ENCODE peak calls at places on chromosomes 5 and 9, in seven cellular contexts. J, U, M, R, E, W and V are unnamed samples.
A peak's percentile ranks its signal among the peaks of the same experiment; 100 is the strongest.

GRCh38 chr9:137295313-137296213 is 6.5 kb downstream of the NRARP start:
- DNase-seq in J (no peak), U (no peak), M (peak; percentile 37), R (peak; percentile 70), E (peak; percentile 35), W (peak; percentile 84), V (no peak)

GRCh38 chr5:7759257-7759871 is 91.6 kb downstream of the CFAP90 start:
- DNase-seq in J (no peak), U (no peak), M (no peak), R (no peak), E (no peak), W (no peak), V (no peak)

GRCh38 chr5:138096363-138096762 is 12.5 kb downstream of the WNT8A start:
- DNase-seq in J (no peak), U (no peak), M (no peak), R (no peak), E (no peak), W (no peak), V (no peak)

GRCh38 chr5:88743231-88743879 is 139.6 kb downstream of the MEF2C start:
- DNase-seq in J (no peak), U (no peak), M (no peak), R (no peak), E (peak; percentile 15), W (no peak), V (no peak)

GRCh38 chr9:131709741-131710499 is 30.0 kb downstream of the RAPGEF1 start:
- DNase-seq in J (no peak), U (no peak), M (no peak), R (no peak), E (no peak), W (peak; percentile 31), V (no peak)

GRCh38 chr9:91315191-91315590 is 46.5 kb downstream of the AUH start:
- DNase-seq in J (peak; percentile 42), U (no peak), M (no peak), R (no peak), E (no peak), W (no peak), V (no peak)

GRCh38 chr5:131363811-131364506 is 100.1 kb downstream of the CDC42SE2 start:
- DNase-seq in J (no peak), U (no peak), M (no peak), R (no peak), E (no peak), W (no peak), V (no peak)

GRCh38 chr9:35935261-35935660 is 22.7 kb downstream of the OR2S2 start:
- DNase-seq in J (no peak), U (no peak), M (no peak), R (no peak), E (no peak), W (no peak), V (no peak)

GRCh38 chr5:91296691-91297143 is 86.4 kb downstream of the ARRDC3 start:
- DNase-seq in J (peak; percentile 83), U (peak; percentile 91), M (no peak), R (peak; percentile 89), E (peak; percentile 78), W (no peak), V (no peak)

GRCh38 chr5:13478831-13479465 is 465.5 kb downstream of the DNAH5 start:
- DNase-seq in J (no peak), U (no peak), M (no peak), R (no peak), E (peak; percentile 53), W (peak; percentile 73), V (peak; percentile 53)

GRCh38 chr5:168833383-168833782 is 254.2 kb upstream of the PANK3 start:
- DNase-seq in J (no peak), U (no peak), M (no peak), R (no peak), E (no peak), W (no peak), V (no peak)

GRCh38 chr5:66793049-66793448 is 196.9 kb downstream of the MAST4 start:
- DNase-seq in J (no peak), U (no peak), M (no peak), R (no peak), E (no peak), W (no peak), V (no peak)

GRCh38 chr9:71929791-71930440 is 18.5 kb downstream of the C9orf85 start:
- DNase-seq in J (no peak), U (no peak), M (no peak), R (no peak), E (no peak), W (no peak), V (no peak)

GRCh38 chr9:134685784-134686183 is 44.2 kb downstream of the COL5A1 start:
- DNase-seq in J (no peak), U (no peak), M (no peak), R (no peak), E (no peak), W (no peak), V (no peak)

GRCh38 chr5:133081716-133082115 is 29.9 kb downstream of the HSPA4 start:
- DNase-seq in J (no peak), U (no peak), M (no peak), R (no peak), E (no peak), W (no peak), V (no peak)

GRCh38 chr5:159262472-159262858 is 625 bp upstream of the UBLCP1 start:
- DNase-seq in J (no peak), U (no peak), M (no peak), R (no peak), E (peak; percentile 1), W (no peak), V (no peak)

GRCh38 chr9:96853711-96854072 is 622 bp downstream of the ZNF782 start:
- DNase-seq in J (no peak), U (no peak), M (no peak), R (no peak), E (no peak), W (no peak), V (no peak)

GRCh38 chr9:96856363-96857286 is 2.3 kb upstream of the ZNF782 start:
- DNase-seq in J (peak; percentile 68), U (peak; percentile 28), M (peak; percentile 57), R (peak; percentile 72), E (peak; percentile 75), W (peak; percentile 82), V (peak; percentile 70)

GRCh38 chr9:96854877-96855273 is 561 bp upstream of the ZNF782 start:
- DNase-seq in J (no peak), U (no peak), M (no peak), R (no peak), E (no peak), W (no peak), V (no peak)

GRCh38 chr9:96854073-96854876 is at the start of gene ZNF782:
- DNase-seq in J (peak; percentile 93), U (peak; percentile 93), M (peak; percentile 75), R (peak; percentile 95), E (peak; percentile 95), W (peak; percentile 98), V (peak; percentile 97)

DNA sequence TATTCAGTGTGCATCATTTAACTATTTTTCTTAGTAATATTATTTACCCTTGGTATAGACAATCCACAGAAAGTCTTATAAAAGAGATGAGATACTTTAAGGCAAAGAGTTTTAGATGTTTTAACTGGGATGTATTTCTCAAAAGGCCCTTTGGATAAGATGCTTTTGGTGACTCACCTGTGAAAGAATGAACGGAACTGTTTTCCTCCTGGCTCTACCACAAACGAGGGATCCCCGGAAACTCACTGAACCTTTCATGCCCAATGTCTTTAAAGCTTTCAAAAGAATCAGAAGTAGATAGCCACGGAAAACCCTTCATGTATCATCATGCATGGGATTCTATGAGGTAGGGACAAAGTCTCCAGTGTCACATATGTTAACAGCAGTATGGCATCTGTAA is 1.6 kb downstream of the ZNF782 start:
- DNase-seq in J (no peak), U (no peak), M (no peak), R (no peak), E (no peak), W (no peak), V (no peak)
- H3K4me1 ChIP-seq in J (peaks cover 7% of the 10 kb centered on the region), U (peaks cover 12% of the 10 kb centered on the region), M (peaks cover 32% of the 10 kb centered on the region), R (peaks cover 22% of the 10 kb centered on the region), E (peaks cover 13% of the 10 kb centered on the region), W (peaks cover 10% of the 10 kb centered on the region), V (peaks cover 4% of the 10 kb centered on the region)

GRCh38 chr9:4804531-4805016 is 11.8 kb downstream of the RCL1 start:
- DNase-seq in J (no peak), U (peak; percentile 31), M (no peak), R (no peak), E (no peak), W (no peak), V (no peak)
- H3K9me3 ChIP-seq in J (no peaks in the 10 kb centered on the region), U (peaks cover 9% of the 10 kb centered on the region), M (no peaks in the 10 kb centered on the region), R (no peaks in the 10 kb centered on the region), E (no peaks in the 10 kb centered on the region), W (no peaks in the 10 kb centered on the region), V (no peaks in the 10 kb centered on the region)

DNA sequence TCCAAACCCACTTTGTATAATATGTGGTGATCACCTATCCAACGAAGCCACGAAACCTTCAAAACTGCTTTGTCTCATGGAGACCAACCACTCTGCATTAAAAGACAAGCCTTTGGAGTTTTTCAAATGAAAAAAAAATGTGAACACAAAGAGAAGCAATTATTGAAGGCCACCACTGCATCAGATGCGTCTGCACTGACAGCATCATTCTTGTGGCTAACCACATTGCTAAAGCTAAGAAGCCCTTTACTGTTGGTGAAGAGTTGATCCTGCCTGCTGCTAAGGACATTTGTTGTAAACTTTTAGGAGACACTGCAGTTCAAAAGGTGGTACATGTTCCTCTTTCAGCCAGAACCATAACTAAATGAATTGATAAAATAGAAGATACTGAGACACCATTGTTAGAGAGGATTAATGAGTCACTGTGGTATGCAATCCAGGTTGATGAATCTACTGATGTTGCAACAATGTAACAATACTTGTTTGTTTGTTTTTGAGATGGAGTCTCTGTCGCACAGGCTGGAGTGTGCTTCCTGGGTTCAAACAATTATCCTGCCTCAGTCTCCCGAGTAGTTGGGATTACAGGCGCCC is 45.4 kb downstream of the TAF11L14 start:
- DNase-seq in J (no peak), U (no peak), M (no peak), R (no peak), E (no peak), W (no peak), V (no peak)
- TF ChIP-seq CTCF in J (no peak), U (no peak), M (no peak), R (no peak), E (no peak), W (no peak), V (no peak)

GRCh38 chr5:60376860-60377259 is 323.1 kb downstream of the DEPDC1B start:
- DNase-seq in J (no peak), U (no peak), M (no peak), R (no peak), E (no peak), W (no peak), V (no peak)

GRCh38 chr5:60382761-60383160 is 317.2 kb downstream of the DEPDC1B start:
- DNase-seq in J (no peak), U (no peak), M (no peak), R (no peak), E (no peak), W (no peak), V (peak; percentile 15)

GRCh38 chr5:60374409-60374808 is 325.6 kb downstream of the DEPDC1B start:
- DNase-seq in J (no peak), U (no peak), M (no peak), R (no peak), E (no peak), W (no peak), V (no peak)

GRCh38 chr5:60379907-60380306 is 320.1 kb downstream of the DEPDC1B start:
- DNase-seq in J (no peak), U (no peak), M (no peak), R (no peak), E (no peak), W (no peak), V (no peak)

DNA sequence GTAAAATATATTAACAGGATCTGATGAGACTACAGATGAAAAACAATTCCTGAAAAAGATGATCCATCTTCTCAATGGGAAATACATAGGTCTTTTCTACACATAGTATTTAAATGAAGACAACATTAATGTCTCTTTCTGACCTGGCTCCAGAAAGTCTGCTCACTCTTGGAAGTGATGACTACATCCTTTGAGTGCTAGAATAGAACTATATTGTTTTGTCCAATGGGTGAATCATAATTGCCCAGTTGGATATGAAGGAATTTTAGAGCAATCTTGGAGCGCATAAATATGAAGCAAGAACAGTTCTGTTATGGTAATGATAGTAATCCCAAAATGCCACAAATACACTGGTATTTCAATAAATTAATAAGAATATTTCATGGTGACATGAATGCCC is 322.1 kb downstream of the DEPDC1B start:
- DNase-seq in J (no peak), U (no peak), M (no peak), R (no peak), E (no peak), W (no peak), V (no peak)
- H3K4me1 ChIP-seq in J (no peaks in the 10 kb centered on the region), U (no peaks in the 10 kb centered on the region), M (no peaks in the 10 kb centered on the region), R (no peaks in the 10 kb centered on the region), E (no peaks in the 10 kb centered on the region), W (peaks cover 8% of the 10 kb centered on the region), V (no peaks in the 10 kb centered on the region)